ENCODE peak calls at places on chromosomes 5 and 9, in four cellular contexts. C, E, H and S are unnamed samples.

GRCh38 chr9:104143554-104143919 is 49.4 kb downstream of the SMC2 start:
- DNase-seq in H (no peak), E (no peak), C (no peak), S (no peak)

GRCh38 chr5:79147076-79147475 is 35.5 kb downstream of the BHMT start:
- DNase-seq in C (no peak), H (no peak), E (no peak), S (no peak)

GRCh38 chr9:34072868-34073590 is 24.3 kb upstream of the UBAP2 start:
- DNase-seq in C (no peak), H (peak; percentile 35), E (no peak), S (peak; percentile 27)

GRCh38 chr5:72747826-72748225 is 68.6 kb upstream of the TNPO1 start:
- DNase-seq in C (no peak), H (no peak), E (no peak), S (no peak)

GRCh38 chr9:76107487-76107886 is 217.0 kb downstream of the PCSK5 start:
- DNase-seq in H (peak; percentile 17), C (peak; percentile 48), E (peak; percentile 51), S (no peak)

GRCh38 chr9:89940625-89941024 is 335.8 kb downstream of the GADD45G start:
- DNase-seq in C (no peak), H (no peak), E (no peak), S (no peak)

GRCh38 chr9:135088348-135088978 is 995 bp downstream of the OLFM1 start:
- DNase-seq in C (no peak), H (no peak), E (no peak), S (no peak)

GRCh38 chr5:2919310-2920018 is 168.0 kb upstream of the IRX2 start:
- DNase-seq in E (no peak), C (no peak), H (no peak), S (no peak)

GRCh38 chr5:155926011-155926410 is 401.0 kb upstream of the SGCD start:
- DNase-seq in C (no peak), E (no peak), H (no peak), S (no peak)

GRCh38 chr5:142192799-142193428 is 84.3 kb downstream of the NDFIP1 start:
- DNase-seq in H (peak; percentile 29), E (no peak), C (peak; percentile 56), S (no peak)

GRCh38 chr5:149999866-150000260 is 591 bp downstream of the TIGD6 start:
- DNase-seq in E (no peak), H (no peak), C (no peak), S (no peak)

GRCh38 chr5:150001660-150002493 is 1.3 kb downstream of the HMGXB3 start:
- DNase-seq in C (peak; percentile 51), E (no peak), H (no peak), S (peak; percentile 55)

GRCh38 chr5:149999359-149999758 is 1.1 kb downstream of the TIGD6 start:
- DNase-seq in C (no peak), H (no peak), E (no peak), S (no peak)

GRCh38 chr5:150000990-150001659 is 586 bp downstream of the HMGXB3 start:
- DNase-seq in C (peak; percentile 38), H (peak; percentile 42), E (no peak), S (peak; percentile 57)

GRCh38 chr5:150000261-150000989 is at the start of the genes HMGXB3 and TIGD6:
- DNase-seq in E (peak; percentile 89), C (peak; percentile 96), H (peak; percentile 93), S (peak; percentile 94)
- TF ChIP-seq POLR2A in E (peak; percentile 38), C (peak; percentile 80), H (peak; percentile 62), S (peak; percentile 80)

GRCh38 chr5:132369012-132369470 is 469 bp upstream of the SLC22A5 start:
- DNase-seq in C (no peak), E (no peak), H (no peak), S (no peak)

GRCh38 chr5:132363431-132364112 is 5.9 kb upstream of the SLC22A5 start:
- DNase-seq in E (no peak), C (peak; percentile 56), H (no peak), S (no peak)

GRCh38 chr5:132365213-132365612 is 4.3 kb upstream of the SLC22A5 start:
- DNase-seq in H (no peak), C (no peak), E (no peak), S (no peak)

GRCh38 chr5:132362086-132362485 is 7.4 kb upstream of the SLC22A5 start:
- DNase-seq in H (no peak), C (no peak), E (no peak), S (no peak)

GRCh38 chr5:132364319-132364718 is 5.2 kb upstream of the SLC22A5 start:
- DNase-seq in E (no peak), H (no peak), C (peak; percentile 37), S (no peak)
- H3K27ac ChIP-seq in E (peak overlapping the region; percentile 32), H (no peak overlapping the region), C (peak overlapping the region; percentile 69), S (no peak overlapping the region)

GRCh38 chr5:35990941-35991592 is at the start of gene UGT3A1:
- DNase-seq in H (no peak), E (no peak), C (no peak), S (peak; percentile 74)
- H3K4me3 ChIP-seq in H (no peak within 1 kb of the TSS), E (no peak within 1 kb of the TSS), C (no peak within 1 kb of the TSS), S (peak within 1 kb of the TSS; percentile 61)

DNA sequence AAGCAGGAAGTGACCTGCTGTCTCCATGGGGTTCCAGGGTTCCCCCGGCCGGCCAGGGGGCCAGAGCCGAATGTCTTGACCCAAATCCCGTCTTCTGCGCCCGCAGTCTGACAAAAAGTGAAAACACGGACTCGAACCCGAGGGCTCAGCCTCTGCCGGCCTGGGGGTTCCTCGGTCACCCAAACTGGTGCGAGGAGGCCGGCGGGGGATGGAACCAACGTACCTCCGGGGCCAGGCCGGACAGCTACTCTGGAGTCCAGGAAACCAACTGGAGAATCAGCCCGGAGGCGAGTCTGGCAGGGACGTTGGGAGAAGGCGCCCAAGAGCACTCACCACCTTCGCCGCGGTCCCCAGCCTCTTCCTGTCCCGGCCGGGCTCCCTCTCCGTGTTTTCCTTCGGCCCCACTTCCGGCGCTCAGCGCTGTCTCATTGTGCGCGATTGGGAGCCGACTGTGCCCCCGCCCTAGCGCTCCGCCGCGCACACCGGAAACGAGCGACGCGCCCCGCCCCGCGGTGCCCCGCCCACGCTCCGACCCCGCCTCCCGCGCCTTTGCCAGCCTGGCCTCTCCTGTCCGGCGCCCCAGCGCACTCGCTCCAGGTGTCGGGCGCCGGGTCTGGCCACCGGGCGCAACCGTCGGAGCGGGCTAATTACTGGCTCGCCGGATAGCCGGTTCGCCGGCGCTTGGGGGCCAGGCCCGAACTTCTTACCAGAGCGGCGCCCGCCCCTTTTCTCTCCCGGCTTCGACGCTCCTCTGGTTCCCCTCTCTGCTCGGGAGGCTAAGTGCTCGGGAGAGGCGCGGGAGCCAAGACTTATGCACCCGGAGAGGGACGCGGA is at the start of gene TUT7:
- DNase-seq in C (peak; percentile 97), E (peak; percentile 93), H (peak; percentile 97), S (peak; percentile 98)
- TF ChIP-seq POLR2A in C (peak; percentile 86), E (peak; percentile 52), H (peak; percentile 52), S (peak; percentile 96)

DNA sequence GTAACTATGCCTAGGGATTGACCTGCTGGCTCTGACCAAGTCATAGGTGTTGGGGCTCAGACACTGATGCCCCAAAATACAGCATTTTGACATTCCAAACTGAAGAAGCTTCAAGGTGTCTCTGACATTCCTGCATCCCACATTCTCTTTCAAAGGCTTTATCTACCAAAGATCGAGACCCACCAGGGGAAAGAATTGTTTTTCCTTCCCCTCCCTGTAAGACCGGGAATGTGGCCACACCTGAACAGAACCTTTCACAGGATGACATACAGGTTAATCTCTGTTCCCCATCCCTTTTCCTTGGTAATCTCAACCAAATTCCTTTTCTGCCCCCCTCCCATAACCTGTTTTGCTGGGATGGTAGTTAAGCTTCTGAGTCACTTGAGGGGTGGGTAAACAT is 72.3 kb downstream of the IQGAP2 start:
- DNase-seq in C (no peak), E (no peak), H (no peak), S (no peak)
- H3K27ac ChIP-seq in C (no peak overlapping the region), E (no peak overlapping the region), H (no peak overlapping the region), S (no peak overlapping the region)

DNA sequence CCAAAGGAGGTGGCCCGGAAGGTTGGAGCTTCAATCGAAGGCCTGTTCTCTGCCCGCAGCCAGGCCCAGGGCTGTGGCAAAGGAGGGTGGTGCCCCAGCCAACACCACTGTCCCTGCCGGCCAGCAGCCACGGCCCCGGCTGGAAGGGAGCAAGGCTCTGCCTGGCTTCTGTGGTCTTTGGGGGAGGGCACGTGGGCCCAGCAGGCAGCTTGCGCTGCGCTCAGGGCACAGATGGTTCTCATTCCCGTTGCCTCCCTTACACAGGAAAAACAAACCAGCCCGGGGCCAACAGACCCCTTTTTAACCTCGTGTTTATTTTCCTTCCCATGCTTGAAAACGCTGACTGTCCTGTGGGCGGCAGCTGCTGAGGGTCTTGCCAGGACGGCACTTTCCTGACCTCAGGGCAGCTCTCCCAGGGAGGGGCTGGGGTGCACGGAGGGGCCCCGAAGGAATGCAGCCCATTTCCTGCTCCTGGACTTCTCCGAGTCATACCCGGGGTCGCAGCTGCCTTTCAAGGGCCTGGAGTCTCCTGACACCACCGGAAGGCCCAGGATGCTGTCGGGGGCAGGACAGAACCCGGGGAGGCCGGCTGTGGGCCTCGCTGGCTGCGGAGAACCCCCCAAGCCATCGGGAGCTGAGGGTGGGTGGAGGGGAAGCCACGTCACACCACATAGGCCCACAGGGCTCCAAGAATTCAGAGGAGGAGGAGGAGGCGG is 1.1 kb upstream of the GPSM1 start:
- DNase-seq in C (no peak), E (no peak), H (no peak), S (no peak)
- H3K4me3 ChIP-seq in C (peak overlapping the region; percentile 65), E (peak overlapping the region; percentile 59), H (peak overlapping the region; percentile 88), S (no peak overlapping the region)

GRCh38 chr9:72352911-72353388 is 12.1 kb downstream of the ZFAND5 start:
- DNase-seq in H (no peak), C (no peak), E (no peak), S (no peak)

GRCh38 chr9:72356019-72356653 is 8.9 kb downstream of the ZFAND5 start:
- DNase-seq in E (no peak), H (no peak), C (no peak), S (no peak)

GRCh38 chr9:72355153-72355552 is 9.9 kb downstream of the ZFAND5 start:
- DNase-seq in C (no peak), E (no peak), H (no peak), S (no peak)

GRCh38 chr9:72353455-72354116 is 11.4 kb downstream of the ZFAND5 start:
- DNase-seq in E (no peak), C (no peak), H (no peak), S (no peak)

DNA sequence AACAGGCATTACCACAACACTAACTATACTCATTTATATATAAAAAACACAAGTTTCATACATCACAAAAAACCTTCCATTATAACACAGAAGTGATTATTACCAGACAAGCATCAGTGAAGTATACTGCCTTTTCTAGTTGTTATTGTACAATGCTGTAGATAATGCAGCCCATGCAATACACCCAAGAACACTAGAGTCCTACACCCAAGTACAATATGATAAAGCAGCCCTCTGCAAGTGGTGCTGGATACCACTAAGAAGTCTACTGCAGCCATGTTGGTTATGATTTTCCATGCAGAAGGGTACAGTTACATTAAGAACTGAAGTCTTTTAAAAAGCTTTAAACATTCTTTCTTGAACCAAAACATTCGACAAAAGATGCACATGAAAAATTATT is 10.3 kb downstream of the ZFAND5 start:
- DNase-seq in E (no peak), C (no peak), H (no peak), S (no peak)
- TF ChIP-seq POLR2A in E (no peak), C (no peak), H (no peak), S (no peak)